ENCODE peak calls at places on chromosomes 13 and 19, in six cellular contexts. C, X, T, D, F and G are unnamed samples.

GRCh38 chr19:48543121-48543710 is 8.8 kb upstream of the SULT2B1 start:
- DNase-seq in C (peak), X (peak), T (no peak), D (peak), F (peak), G (no peak)

GRCh38 chr19:1445185-1445931 is 4.6 kb upstream of the APC2 start:
- DNase-seq in C (peak), X (peak), T (peak), D (peak), F (peak), G (peak)

GRCh38 chr13:33471182-33471581 is 185.6 kb upstream of the STARD13 start:
- DNase-seq in C (no peak), X (no peak), T (no peak), D (no peak), F (peak), G (no peak)

GRCh38 chr19:2015611-2015950 is at the start of gene BTBD2:
- DNase-seq in C (peak), X (no peak), T (peak), D (peak), F (peak), G (peak)

GRCh38 chr13:33509642-33510229 is 224.2 kb upstream of the STARD13 start:
- DNase-seq in C (peak), X (no peak), T (peak), D (no peak), F (peak), G (no peak)

GRCh38 chr19:28397311-28397710 is 815.6 kb downstream of the UQCRFS1 start:
- DNase-seq in C (no peak), X (no peak), T (no peak), D (no peak), F (no peak), G (no peak)

GRCh38 chr13:113815151-113816058 is 48.5 kb downstream of the GAS6 start:
- DNase-seq in C (no peak), X (peak), T (no peak), D (no peak), F (no peak), G (no peak)

GRCh38 chr13:112894673-112895481 is 74.1 kb upstream of the MCF2L start:
- DNase-seq in C (no peak), X (peak), T (no peak), D (no peak), F (no peak), G (no peak)

GRCh38 chr19:4196587-4197148 is 14.2 kb downstream of the ANKRD24 start:
- DNase-seq in C (no peak), X (no peak), T (no peak), D (no peak), F (no peak), G (no peak)

GRCh38 chr13:20118268-20119140 is 42.3 kb downstream of the GJA3 start:
- DNase-seq in C (peak), X (peak), T (peak), D (peak), F (peak), G (peak)

GRCh38 chr13:62908321-62908720 is 1492.7 kb upstream of the PCDH20 start:
- DNase-seq in C (no peak), X (no peak), T (no peak), D (no peak), F (no peak), G (no peak)

GRCh38 chr19:8352134-8352827 is 9.2 kb upstream of the KANK3 start:
- DNase-seq in C (peak), X (no peak), T (no peak), D (no peak), F (no peak), G (peak)

GRCh38 chr13:79398915-79399314 is 7.1 kb downstream of the RBM26 start:
- DNase-seq in C (peak), X (no peak), T (no peak), D (no peak), F (peak), G (peak)

GRCh38 chr19:38735257-38735686 is 9.0 kb downstream of the CAPN12 start:
- DNase-seq in C (no peak), X (no peak), T (no peak), D (peak), F (peak), G (no peak)

GRCh38 chr19:29771708-29772415 is 39.9 kb upstream of the CCNE1 start:
- DNase-seq in C (peak), X (peak), T (peak), D (peak), F (peak), G (peak)

GRCh38 chr19:51571599-51571998 is 516 bp downstream of the ZNF175 start:
- DNase-seq in C (no peak), X (no peak), T (no peak), D (no peak), F (no peak), G (peak)

DNA sequence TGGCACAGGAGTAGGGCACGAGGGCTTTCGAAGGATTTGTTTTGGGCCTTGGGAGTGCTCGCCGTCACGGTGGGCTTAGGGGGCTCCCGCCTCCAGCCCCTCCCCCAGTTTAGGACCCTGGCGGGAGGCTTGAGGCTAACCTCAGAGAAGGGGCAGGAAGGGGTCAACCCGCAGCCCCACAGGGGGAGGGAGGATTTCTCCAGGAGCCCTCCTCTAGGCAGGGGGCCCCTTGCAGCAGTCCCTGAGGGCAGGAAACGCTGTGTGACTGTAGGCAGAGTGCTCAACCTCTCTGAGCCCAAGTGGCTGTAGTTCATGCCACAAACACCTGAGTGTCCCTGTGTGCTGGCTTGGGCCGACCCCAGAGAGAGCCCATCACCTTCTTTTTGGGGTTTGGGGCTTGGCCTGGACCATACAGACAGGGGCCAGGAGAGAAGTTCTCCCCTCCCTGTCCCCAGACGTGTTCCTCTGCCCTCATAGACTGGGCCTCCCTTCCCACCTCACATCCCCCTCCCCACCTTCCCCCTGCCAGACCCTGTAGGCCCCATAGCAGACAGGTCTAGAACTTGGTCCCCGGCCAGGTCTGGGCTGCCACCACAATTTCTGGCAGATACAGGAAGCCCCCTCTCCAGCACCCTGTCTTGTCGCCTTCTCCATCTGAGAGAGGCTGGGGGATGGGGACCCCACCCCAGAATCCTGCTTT is 8.1 kb downstream of the ISYNA1 start:
- DNase-seq in C (no peak), X (no peak), T (no peak), D (no peak), F (no peak), G (peak)
- H3K4me3 ChIP-seq in C (no peak), X (no peak), T (peak), D (peak), F (no peak), G (peak)

DNA sequence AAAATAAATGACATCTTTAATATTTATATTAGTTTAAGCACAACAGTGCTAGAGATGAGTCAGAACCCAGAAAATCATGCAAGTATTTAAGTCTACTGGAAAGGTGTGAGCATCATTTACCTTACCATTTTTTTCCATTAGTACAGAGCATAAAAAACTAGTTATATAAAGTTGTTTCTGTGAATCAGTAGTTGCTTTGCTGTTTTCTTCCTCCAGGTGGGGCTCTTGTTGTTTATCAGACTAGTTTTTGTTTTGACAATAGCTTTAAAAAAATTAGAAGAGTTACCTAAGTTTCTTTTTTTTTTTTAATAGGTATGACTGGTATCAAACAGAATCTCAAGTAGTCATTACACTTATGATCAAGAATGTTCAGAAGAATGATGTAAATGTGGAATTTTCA is 12.7 kb downstream of the SUGT1 start:
- DNase-seq in C (peak), X (no peak), T (no peak), D (no peak), F (peak), G (peak)
- TF ChIP-seq CTCF in C (peak), X (peak), T (no peak), D (peak), F (peak), G (peak)

GRCh38 chr19:18723871-18724377 is 40.4 kb downstream of the CRTC1 start:
- DNase-seq in C (no peak), X (no peak), T (no peak), D (no peak), F (no peak), G (no peak)
- H3K4me3 ChIP-seq in C (no peak), X (no peak), T (no peak), D (no peak), F (no peak), G (no peak)

GRCh38 chr13:27372896-27373295 is 51.5 kb upstream of the GTF3A start:
- DNase-seq in C (no peak), X (no peak), T (no peak), D (peak), F (peak), G (no peak)
- TF ChIP-seq CTCF in C (no peak), X (no peak), T (no peak), D (no peak), F (peak), G (no peak)

DNA sequence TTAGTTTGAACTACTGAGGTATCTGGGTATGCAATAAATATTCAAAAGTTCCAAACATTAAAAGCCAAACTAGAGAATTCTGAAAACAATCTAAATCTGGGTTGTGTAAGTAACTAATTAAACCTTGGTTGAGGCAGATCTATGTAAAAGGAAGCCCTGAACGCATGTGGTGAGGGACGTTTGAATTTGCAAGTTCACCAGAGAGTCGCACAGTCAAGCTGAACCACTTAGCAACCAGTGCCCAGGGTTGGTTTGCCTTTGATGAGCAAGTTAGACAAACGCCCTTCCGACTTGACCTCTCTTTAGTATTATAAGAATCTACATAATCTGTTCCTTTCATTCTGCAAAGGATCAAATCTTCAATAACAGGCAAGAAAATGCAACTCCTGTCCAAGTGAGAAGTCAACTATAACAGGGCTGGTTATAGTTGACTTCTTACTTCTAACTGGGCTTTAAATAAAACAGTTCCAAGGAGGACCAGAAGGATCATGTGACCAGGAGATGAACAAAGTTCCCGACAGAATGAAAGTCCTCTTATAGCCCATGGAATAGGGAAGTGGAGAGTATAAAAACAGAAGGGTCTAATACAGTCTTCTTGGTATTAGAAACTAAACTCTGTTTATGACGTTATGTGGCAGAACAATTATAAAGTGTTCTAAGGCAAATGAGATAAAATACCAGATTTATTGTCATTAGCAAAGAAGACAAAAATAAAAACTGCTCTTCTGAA is 40.6 kb downstream of the PHF11 start:
- DNase-seq in C (no peak), X (no peak), T (no peak), D (no peak), F (no peak), G (no peak)
- H3K4me3 ChIP-seq in C (no peak), X (no peak), T (no peak), D (no peak), F (no peak), G (no peak)

GRCh38 chr13:84417426-84417825 is 535.2 kb upstream of the SLITRK1 start:
- DNase-seq in C (peak), X (no peak), T (no peak), D (no peak), F (peak), G (peak)

GRCh38 chr13:84418041-84418440 is 535.8 kb upstream of the SLITRK1 start:
- DNase-seq in C (no peak), X (no peak), T (no peak), D (no peak), F (peak), G (no peak)

DNA sequence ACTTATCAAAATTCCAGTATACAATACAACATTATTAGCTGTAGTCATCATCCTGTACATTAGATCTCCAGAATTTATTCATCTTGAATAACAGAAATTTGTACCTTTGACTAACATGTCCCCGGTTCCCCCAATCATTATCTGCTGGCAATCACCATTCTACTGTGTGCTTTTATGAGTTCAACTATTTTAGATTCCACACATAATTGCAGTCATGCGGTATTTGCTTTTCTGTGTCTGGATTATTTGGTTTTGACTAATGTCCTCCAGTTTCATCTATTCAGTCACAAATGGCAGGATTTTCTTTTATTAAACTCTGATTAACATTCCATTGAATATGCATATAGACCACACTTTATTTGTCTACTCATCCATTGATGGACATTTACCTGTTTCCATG is 530.7 kb upstream of the SLITRK1 start:
- DNase-seq in C (no peak), X (no peak), T (no peak), D (no peak), F (no peak), G (no peak)
- TF ChIP-seq CTCF in C (no peak), X (no peak), T (no peak), D (no peak), F (no peak), G (no peak)